ENCODE peak calls at places on chromosomes 11 and 22, in seven cellular contexts. X, E, B, S, D, G and C are unnamed samples.

GRCh38 chr11:31030375-31030774 is 339.2 kb downstream of the DCDC1 start:
- DNase-seq in X (no peak), E (no peak), B (no peak), S (no peak), D (no peak), G (no peak), C (no peak)

GRCh38 chr11:67583319-67584204 is at the start of gene GSTP1:
- DNase-seq in X (peak; percentile 91), E (peak; percentile 94), B (peak; percentile 81), S (peak; percentile 95), D (peak; percentile 94), G (peak; percentile 87), C (peak; percentile 86)

GRCh38 chr11:3186166-3186953 is 21.2 kb upstream of the OSBPL5 start:
- DNase-seq in X (no peak), E (no peak), B (no peak), S (peak; percentile 40), D (no peak), G (no peak), C (no peak)

GRCh38 chr11:81007046-81007445 is 1566.2 kb upstream of the TENM4 start:
- DNase-seq in X (no peak), E (no peak), B (no peak), S (no peak), D (no peak), G (no peak), C (no peak)

GRCh38 chr11:78220218-78221157 is 31.8 kb downstream of the USP35 start:
- DNase-seq in X (peak; percentile 28), E (no peak), B (no peak), S (no peak), D (no peak), G (no peak), C (no peak)

GRCh38 chr11:131579932-131580387 is 209.5 kb downstream of the NTM start:
- DNase-seq in X (peak; percentile 37), E (no peak), B (peak; percentile 4), S (peak; percentile 91), D (no peak), G (no peak), C (no peak)

GRCh38 chr11:17221968-17222367 is 14.2 kb upstream of the PIK3C2A start:
- DNase-seq in X (no peak), E (no peak), B (no peak), S (no peak), D (no peak), G (no peak), C (no peak)

GRCh38 chr11:87173185-87174039 is 135.7 kb downstream of the TMEM135 start:
- DNase-seq in X (no peak), E (no peak), B (peak; percentile 38), S (no peak), D (no peak), G (no peak), C (no peak)

GRCh38 chr22:40463727-40464126 is 93.3 kb downstream of the SGSM3 start:
- DNase-seq in X (peak; percentile 57), E (no peak), B (no peak), S (no peak), D (no peak), G (no peak), C (no peak)

GRCh38 chr11:129737535-129738230 is 78.0 kb upstream of the TMEM45B start:
- DNase-seq in X (no peak), E (no peak), B (no peak), S (no peak), D (no peak), G (no peak), C (no peak)

GRCh38 chr22:37267661-37268413 is 14.5 kb upstream of the CYTH4 start:
- DNase-seq in X (peak; percentile 49), E (no peak), B (no peak), S (peak; percentile 42), D (no peak), G (no peak), C (no peak)

GRCh38 chr11:112724194-112724790 is 236.9 kb upstream of the NCAM1 start:
- DNase-seq in X (no peak), E (no peak), B (no peak), S (no peak), D (no peak), G (no peak), C (no peak)

GRCh38 chr11:120655589-120655988 is 144.0 kb downstream of the GRIK4 start:
- DNase-seq in X (peak; percentile 55), E (no peak), B (no peak), S (no peak), D (no peak), G (no peak), C (no peak)

GRCh38 chr22:23718371-23719165 is 27.8 kb downstream of the RGL4 start:
- DNase-seq in X (no peak), E (no peak), B (no peak), S (no peak), D (no peak), G (no peak), C (no peak)

GRCh38 chr11:126949066-126949945 is 51.3 kb downstream of the KIRREL3 start:
- DNase-seq in X (no peak), E (no peak), B (no peak), S (no peak), D (no peak), G (no peak), C (no peak)

GRCh38 chr22:43152355-43153071 is 1.2 kb downstream of the TSPO start:
- DNase-seq in X (peak; percentile 51), E (peak; percentile 79), B (no peak), S (peak; percentile 60), D (peak; percentile 79), G (no peak), C (peak; percentile 44)

GRCh38 chr22:43956805-43957463 is 1.7 kb downstream of the SAMM50 start:
- DNase-seq in X (no peak), E (peak; percentile 37), B (no peak), S (no peak), D (no peak), G (no peak), C (no peak)

GRCh38 chr11:126839496-126839895 is 161.1 kb downstream of the KIRREL3 start:
- DNase-seq in X (no peak), E (no peak), B (no peak), S (peak; percentile 2), D (no peak), G (no peak), C (no peak)

GRCh38 chr11:69078930-69079607 is 30.3 kb downstream of the TPCN2 start:
- DNase-seq in X (no peak), E (no peak), B (no peak), S (no peak), D (no peak), G (no peak), C (no peak)

GRCh38 chr11:117616979-117617378 is 180.0 kb downstream of the DSCAML1 start:
- DNase-seq in X (no peak), E (no peak), B (no peak), S (no peak), D (no peak), G (no peak), C (no peak)

GRCh38 chr11:117618273-117618672 is 178.7 kb downstream of the DSCAML1 start:
- DNase-seq in X (no peak), E (no peak), B (no peak), S (no peak), D (no peak), G (no peak), C (no peak)

GRCh38 chr11:117620659-117621058 is 176.4 kb downstream of the DSCAML1 start:
- DNase-seq in X (no peak), E (no peak), B (no peak), S (no peak), D (no peak), G (no peak), C (no peak)

GRCh38 chr11:117620131-117620530 is 176.9 kb downstream of the DSCAML1 start:
- DNase-seq in X (no peak), E (no peak), B (no peak), S (no peak), D (no peak), G (no peak), C (no peak)

DNA sequence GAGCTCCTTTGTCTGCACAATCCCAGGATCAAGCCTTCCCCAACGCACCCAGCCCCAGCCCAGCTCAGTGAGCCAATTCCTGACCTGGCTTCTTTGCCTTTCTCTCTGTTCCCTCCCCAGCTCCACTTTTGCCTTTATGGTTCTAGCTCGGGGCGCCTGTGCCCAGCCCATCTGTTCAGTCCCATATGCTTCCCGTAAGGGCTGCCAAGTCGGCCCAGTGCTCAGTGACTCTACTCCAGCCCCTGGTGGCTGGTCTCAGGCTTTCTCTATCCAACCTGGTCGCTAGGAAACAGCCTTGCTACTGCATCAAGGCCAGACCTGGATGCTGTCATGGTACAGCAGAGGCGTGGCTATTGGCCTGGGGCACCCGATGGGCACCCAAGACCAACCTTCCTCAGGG is 178.1 kb downstream of the DSCAML1 start:
- DNase-seq in X (peak; percentile 9), E (no peak), B (no peak), S (peak; percentile 85), D (no peak), G (no peak), C (no peak)
- TF ChIP-seq CTCF in X (no peak), E (no peak), B (no peak), S (peak; percentile 69), D (no peak), G (peak; percentile 36), C (no peak)

GRCh38 chr22:22395230-22395629 is 113.3 kb downstream of the ZNF280B start:
- DNase-seq in X (no peak), E (no peak), B (no peak), S (peak; percentile 17), D (no peak), G (no peak), C (no peak)

GRCh38 chr22:22397875-22398524 is 110.5 kb downstream of the ZNF280B start:
- DNase-seq in X (no peak), E (peak; percentile 30), B (no peak), S (peak; percentile 50), D (peak; percentile 57), G (no peak), C (no peak)

GRCh38 chr22:22396741-22397291 is 111.7 kb downstream of the ZNF280B start:
- DNase-seq in X (no peak), E (no peak), B (no peak), S (peak; percentile 10), D (no peak), G (no peak), C (no peak)

GRCh38 chr22:22398530-22399327 is 109.8 kb downstream of the ZNF280B start:
- DNase-seq in X (no peak), E (no peak), B (no peak), S (peak; percentile 34), D (no peak), G (no peak), C (no peak)

GRCh38 chr22:22397292-22397870 is 111.2 kb downstream of the ZNF280B start:
- DNase-seq in X (no peak), E (peak; percentile 52), B (peak; percentile 37), S (peak; percentile 70), D (peak; percentile 59), G (no peak), C (no peak)
- TF ChIP-seq CTCF in X (no peak), E (no peak), B (peak; percentile 9), S (peak; percentile 69), D (peak; percentile 38), G (peak; percentile 25), C (no peak)

GRCh38 chr11:94602430-94603372 is 35.5 kb downstream of the PIWIL4 start:
- DNase-seq in X (peak; percentile 70), E (peak; percentile 57), B (peak; percentile 28), S (no peak), D (peak; percentile 40), G (no peak), C (peak; percentile 22)
- TF ChIP-seq CTCF in X (peak; percentile 34), E (peak; percentile 69), B (no peak), S (no peak), D (peak; percentile 57), G (no peak), C (peak; percentile 41)

DNA sequence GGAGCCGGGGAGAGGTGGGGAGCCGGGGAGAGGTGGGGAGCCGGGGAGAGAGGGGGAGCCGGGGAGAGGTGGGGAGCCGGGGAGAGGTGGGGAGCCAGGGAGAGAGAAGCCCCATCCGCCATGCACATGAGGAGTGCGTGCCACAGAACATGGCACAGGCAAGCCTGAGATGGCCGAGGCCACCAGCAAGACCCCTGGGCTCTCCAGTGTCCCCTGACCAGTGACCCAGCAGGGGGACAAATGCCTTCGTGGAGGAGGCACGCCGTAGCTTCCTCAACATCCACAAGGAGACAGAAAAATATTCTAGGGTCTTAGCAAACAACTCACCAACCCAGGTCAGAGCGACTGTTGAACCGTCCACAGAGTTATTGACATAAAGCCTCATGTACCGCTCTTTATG is 618.8 kb downstream of the TBC1D22A start:
- DNase-seq in X (no peak), E (no peak), B (no peak), S (no peak), D (no peak), G (no peak), C (no peak)
- TF ChIP-seq CTCF in X (no peak), E (no peak), B (no peak), S (no peak), D (no peak), G (no peak), C (no peak)